ENCODE peak calls at places on chromosomes 7 and 10, in four cellular contexts. One of them, this sample, is unnamed.

GRCh38 chr10:62817120-62817762 is 1.1 kb upstream of the EGR2 start:
- DNase-seq in body of pancreas: peak; percentile 58
- DNase-seq in IMR-90: peak; percentile 28
- DNase-seq in lower leg skin: peak; percentile 90
- DNase-seq in this sample: peak; percentile 46

GRCh38 chr10:30752481-30752881 is 122.9 kb upstream of the LYZL2 start:
- DNase-seq in lower leg skin: no peak
- DNase-seq in IMR-90: no peak
- DNase-seq in body of pancreas: no peak
- DNase-seq in this sample: no peak

GRCh38 chr7:33853361-33854062 is 51.8 kb upstream of the BMPER start:
- DNase-seq in body of pancreas: no peak
- DNase-seq in lower leg skin: no peak
- DNase-seq in IMR-90: peak; percentile 93
- DNase-seq in this sample: no peak

GRCh38 chr10:65335311-65335710 is 1590.5 kb upstream of the LRRTM3 start:
- DNase-seq in body of pancreas: no peak
- DNase-seq in lower leg skin: no peak
- DNase-seq in IMR-90: no peak
- DNase-seq in this sample: no peak

GRCh38 chr10:62803993-62804383 is 532 bp upstream of the ADO start:
- DNase-seq in IMR-90: peak; percentile 33
- DNase-seq in lower leg skin: no peak
- DNase-seq in body of pancreas: no peak
- DNase-seq in this sample: no peak

GRCh38 chr7:155877167-155877566 is 64.9 kb upstream of the SHH start:
- DNase-seq in body of pancreas: no peak
- DNase-seq in lower leg skin: no peak
- DNase-seq in IMR-90: no peak
- DNase-seq in this sample: no peak

GRCh38 chr7:128035712-128036111 is 4.5 kb upstream of the LRRC4 start:
- DNase-seq in IMR-90: no peak
- DNase-seq in body of pancreas: no peak
- DNase-seq in lower leg skin: no peak
- DNase-seq in this sample: no peak

GRCh38 chr7:128404826-128405344 is 4.9 kb downstream of the IMPDH1 start:
- DNase-seq in IMR-90: peak; percentile 5
- DNase-seq in body of pancreas: peak; percentile 40
- DNase-seq in lower leg skin: no peak
- DNase-seq in this sample: no peak

GRCh38 chr7:158740013-158740656 is 35.5 kb upstream of the NCAPG2 start:
- DNase-seq in lower leg skin: peak; percentile 78
- DNase-seq in IMR-90: peak; percentile 91
- DNase-seq in body of pancreas: no peak
- DNase-seq in this sample: peak; percentile 69

GRCh38 chr7:110591341-110591740 is 499.6 kb upstream of the LRRN3 start:
- DNase-seq in IMR-90: peak; percentile 74
- DNase-seq in body of pancreas: no peak
- DNase-seq in lower leg skin: no peak
- DNase-seq in this sample: no peak

GRCh38 chr10:75683158-75683557 is 251.7 kb downstream of the LRMDA start:
- DNase-seq in body of pancreas: peak; percentile 33
- DNase-seq in IMR-90: no peak
- DNase-seq in lower leg skin: no peak
- DNase-seq in this sample: no peak

GRCh38 chr7:100946111-100946510 is 3.2 kb upstream of the MUC3A start:
- DNase-seq in lower leg skin: no peak
- DNase-seq in body of pancreas: no peak
- DNase-seq in IMR-90: no peak
- DNase-seq in this sample: no peak

GRCh38 chr7:38318803-38319416 is 45.5 kb upstream of the TARP start:
- DNase-seq in IMR-90: peak; percentile 81
- DNase-seq in lower leg skin: no peak
- DNase-seq in body of pancreas: peak; percentile 44
- DNase-seq in this sample: no peak

GRCh38 chr7:19932549-19933249 is 159.3 kb upstream of the TMEM196 start:
- DNase-seq in IMR-90: no peak
- DNase-seq in body of pancreas: peak; percentile 66
- DNase-seq in lower leg skin: no peak
- DNase-seq in this sample: no peak

GRCh38 chr10:103445767-103446567 is 6.2 kb downstream of the CALHM2 start:
- DNase-seq in lower leg skin: peak; percentile 93
- DNase-seq in body of pancreas: peak; percentile 46
- DNase-seq in IMR-90: peak; percentile 52
- DNase-seq in this sample: peak; percentile 91

GRCh38 chr7:35251606-35252310 is 2.1 kb downstream of the TBX20 start:
- DNase-seq in lower leg skin: no peak
- DNase-seq in IMR-90: no peak
- DNase-seq in body of pancreas: no peak
- DNase-seq in this sample: no peak

GRCh38 chr7:33067921-33068320 is 5.3 kb upstream of the NT5C3A start:
- DNase-seq in lower leg skin: no peak
- DNase-seq in body of pancreas: no peak
- DNase-seq in IMR-90: no peak
- DNase-seq in this sample: no peak

GRCh38 chr10:30863516-30864210 is 168.0 kb downstream of the ZNF438 start:
- DNase-seq in IMR-90: peak; percentile 34
- DNase-seq in body of pancreas: no peak
- DNase-seq in lower leg skin: no peak
- DNase-seq in this sample: no peak

GRCh38 chr7:149773446-149774236 is at the start of gene ZNF467:
- DNase-seq in lower leg skin: peak; percentile 95
- DNase-seq in IMR-90: no peak
- DNase-seq in body of pancreas: peak; percentile 88
- DNase-seq in this sample: peak; percentile 75

GRCh38 chr7:137715546-137715945 is 131.2 kb downstream of the DGKI start:
- DNase-seq in IMR-90: peak; percentile 36
- DNase-seq in lower leg skin: no peak
- DNase-seq in body of pancreas: no peak
- DNase-seq in this sample: no peak

GRCh38 chr7:88141025-88141424 is 78.8 kb downstream of the SRI start:
- DNase-seq in body of pancreas: peak; percentile 69
- DNase-seq in lower leg skin: no peak
- DNase-seq in IMR-90: no peak
- DNase-seq in this sample: no peak

GRCh38 chr7:66668677-66669076 is 40.0 kb downstream of the KCTD7 start:
- DNase-seq in lower leg skin: no peak
- DNase-seq in IMR-90: no peak
- DNase-seq in body of pancreas: no peak
- DNase-seq in this sample: no peak

GRCh38 chr7:124192885-124193284 is 160.0 kb upstream of the TMEM229A start:
- DNase-seq in body of pancreas: no peak
- DNase-seq in IMR-90: no peak
- DNase-seq in lower leg skin: no peak
- DNase-seq in this sample: no peak

GRCh38 chr7:92833766-92834605 is 2.4 kb downstream of the CDK6 start:
- DNase-seq in lower leg skin: peak; percentile 95
- DNase-seq in IMR-90: peak; percentile 78
- DNase-seq in body of pancreas: peak; percentile 89
- DNase-seq in this sample: peak; percentile 86

GRCh38 chr7:50502001-50502684 is 52.0 kb upstream of the FIGNL1 start:
- DNase-seq in lower leg skin: peak; percentile 91
- DNase-seq in body of pancreas: peak; percentile 52
- DNase-seq in IMR-90: peak; percentile 87
- DNase-seq in this sample: peak; percentile 74

GRCh38 chr10:100841528-100841927 is 71.2 kb upstream of the SLF2 start:
- DNase-seq in lower leg skin: no peak
- DNase-seq in IMR-90: no peak
- DNase-seq in body of pancreas: no peak
- DNase-seq in this sample: no peak

GRCh38 chr10:66180651-66181318 is 745.1 kb upstream of the LRRTM3 start:
- DNase-seq in IMR-90: peak; percentile 52
- DNase-seq in lower leg skin: no peak
- DNase-seq in body of pancreas: peak; percentile 9
- DNase-seq in this sample: no peak

GRCh38 chr7:73812996-73813395 is 17.8 kb upstream of the CLDN4 start:
- DNase-seq in IMR-90: peak; percentile 28
- DNase-seq in lower leg skin: no peak
- DNase-seq in body of pancreas: no peak
- DNase-seq in this sample: no peak

GRCh38 chr10:33116293-33116697 is 158.3 kb upstream of the ITGB1 start:
- DNase-seq in lower leg skin: peak; percentile 43
- DNase-seq in body of pancreas: peak; percentile 45
- DNase-seq in IMR-90: peak; percentile 83
- DNase-seq in this sample: no peak

GRCh38 chr10:28984431-28984830 is 304.4 kb upstream of the LYZL1 start:
- DNase-seq in body of pancreas: peak; percentile 91
- DNase-seq in lower leg skin: peak; percentile 92
- DNase-seq in IMR-90: peak; percentile 85
- DNase-seq in this sample: peak; percentile 94

GRCh38 chr10:73073627-73074026 is 23.0 kb downstream of the P4HA1 start:
- DNase-seq in IMR-90: no peak
- DNase-seq in lower leg skin: no peak
- DNase-seq in body of pancreas: no peak
- DNase-seq in this sample: no peak

GRCh38 chr7:128410092-128410665 is 397 bp upstream of the IMPDH1 start:
- DNase-seq in lower leg skin: peak; percentile 94
- DNase-seq in IMR-90: peak; percentile 81
- DNase-seq in body of pancreas: peak; percentile 55
- DNase-seq in this sample: peak; percentile 57

GRCh38 chr7:154929006-154929726 is 73.8 kb downstream of the PAXIP1 start:
- DNase-seq in body of pancreas: peak; percentile 38
- DNase-seq in lower leg skin: no peak
- DNase-seq in IMR-90: no peak
- DNase-seq in this sample: no peak

GRCh38 chr10:73439605-73440298 is 6.4 kb upstream of the MSS51 start:
- DNase-seq in body of pancreas: no peak
- DNase-seq in IMR-90: peak; percentile 81
- DNase-seq in lower leg skin: no peak
- DNase-seq in this sample: no peak

GRCh38 chr7:100156331-100157068 is 2.0 kb downstream of the TRAPPC14 start:
- DNase-seq in lower leg skin: no peak
- DNase-seq in body of pancreas: no peak
- DNase-seq in IMR-90: no peak
- DNase-seq in this sample: no peak

GRCh38 chr7:141073173-141073640 is 657 bp upstream of the TMEM178B start:
- DNase-seq in IMR-90: peak; percentile 44
- DNase-seq in body of pancreas: peak; percentile 49
- DNase-seq in lower leg skin: no peak
- DNase-seq in this sample: peak; percentile 25

GRCh38 chr7:147245274-147245673 is 1128.7 kb downstream of the CNTNAP2 start:
- DNase-seq in body of pancreas: peak; percentile 59
- DNase-seq in IMR-90: peak; percentile 24
- DNase-seq in lower leg skin: no peak
- DNase-seq in this sample: peak; percentile 18

GRCh38 chr10:79315602-79315920 is 31.7 kb upstream of the PPIF start:
- DNase-seq in IMR-90: no peak
- DNase-seq in lower leg skin: no peak
- DNase-seq in body of pancreas: no peak
- DNase-seq in this sample: no peak

GRCh38 chr10:79314761-79315601 is 32.3 kb upstream of the PPIF start:
- DNase-seq in body of pancreas: no peak
- DNase-seq in IMR-90: no peak
- DNase-seq in lower leg skin: no peak
- DNase-seq in this sample: no peak

GRCh38 chr10:79312601-79313187 is 34.6 kb upstream of the PPIF start:
- DNase-seq in lower leg skin: no peak
- DNase-seq in body of pancreas: no peak
- DNase-seq in IMR-90: no peak
- DNase-seq in this sample: no peak

GRCh38 chr10:79313320-79313719 is 33.9 kb upstream of the PPIF start:
- DNase-seq in body of pancreas: no peak
- DNase-seq in IMR-90: no peak
- DNase-seq in lower leg skin: no peak
- DNase-seq in this sample: no peak

GRCh38 chr10:79313911-79314439 is 33.3 kb upstream of the PPIF start:
- DNase-seq in IMR-90: no peak
- DNase-seq in body of pancreas: no peak
- DNase-seq in lower leg skin: no peak
- DNase-seq in this sample: no peak
- TF ChIP-seq POLR2A in IMR-90: no peak
- TF ChIP-seq POLR2A in body of pancreas: no peak
- TF ChIP-seq POLR2A in lower leg skin: no peak
- TF ChIP-seq POLR2A in this sample: no peak

GRCh38 chr7:44324204-44325126 is 929 bp downstream of the CAMK2B start:
- DNase-seq in lower leg skin: no peak
- DNase-seq in body of pancreas: no peak
- DNase-seq in IMR-90: no peak
- DNase-seq in this sample: no peak
- TF ChIP-seq POLR2A in lower leg skin: no peak
- TF ChIP-seq POLR2A in body of pancreas: no peak
- TF ChIP-seq POLR2A in IMR-90: no peak
- TF ChIP-seq POLR2A in this sample: no peak

DNA sequence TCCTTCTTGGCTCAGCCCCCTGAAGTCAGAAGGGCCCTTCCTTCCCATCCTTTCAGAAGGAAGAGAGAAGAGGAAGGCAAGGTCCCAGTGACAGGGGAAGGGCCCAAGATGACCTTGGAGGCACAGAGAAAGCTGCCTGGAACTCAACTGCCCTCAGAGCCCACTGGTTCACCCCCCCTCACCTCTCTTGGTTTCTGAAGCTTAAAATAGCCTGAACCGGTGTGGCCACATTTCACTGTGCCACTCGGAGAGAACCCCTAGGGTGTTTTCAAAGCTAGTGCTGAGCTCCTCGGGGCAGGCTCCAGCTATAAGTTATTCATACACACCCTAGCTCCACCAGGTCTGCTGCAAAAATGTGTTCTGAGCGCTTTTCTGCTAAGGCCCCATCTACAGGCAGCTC is 60.9 kb upstream of the ADRB1 start:
- DNase-seq in body of pancreas: peak; percentile 68
- DNase-seq in IMR-90: no peak
- DNase-seq in lower leg skin: no peak
- DNase-seq in this sample: no peak
- TF ChIP-seq POLR2A in body of pancreas: no peak
- TF ChIP-seq POLR2A in IMR-90: no peak
- TF ChIP-seq POLR2A in lower leg skin: no peak
- TF ChIP-seq POLR2A in this sample: no peak

GRCh38 chr10:97689637-97690036 is 2.6 kb upstream of the AVPI1 start:
- DNase-seq in IMR-90: peak; percentile 99
- DNase-seq in lower leg skin: peak; percentile 90
- DNase-seq in body of pancreas: no peak
- DNase-seq in this sample: peak; percentile 54

GRCh38 chr10:97686301-97686961 is 610 bp downstream of the AVPI1 start:
- DNase-seq in IMR-90: no peak
- DNase-seq in lower leg skin: peak; percentile 84
- DNase-seq in body of pancreas: no peak
- DNase-seq in this sample: no peak

GRCh38 chr10:97687785-97688781 is 1.0 kb upstream of the AVPI1 start:
- DNase-seq in IMR-90: peak; percentile 93
- DNase-seq in lower leg skin: no peak
- DNase-seq in body of pancreas: no peak
- DNase-seq in this sample: peak; percentile 82

GRCh38 chr10:97686962-97687784 is at the start of gene AVPI1:
- DNase-seq in lower leg skin: peak; percentile 100
- DNase-seq in IMR-90: peak; percentile 96
- DNase-seq in body of pancreas: peak; percentile 98
- DNase-seq in this sample: peak; percentile 98

DNA sequence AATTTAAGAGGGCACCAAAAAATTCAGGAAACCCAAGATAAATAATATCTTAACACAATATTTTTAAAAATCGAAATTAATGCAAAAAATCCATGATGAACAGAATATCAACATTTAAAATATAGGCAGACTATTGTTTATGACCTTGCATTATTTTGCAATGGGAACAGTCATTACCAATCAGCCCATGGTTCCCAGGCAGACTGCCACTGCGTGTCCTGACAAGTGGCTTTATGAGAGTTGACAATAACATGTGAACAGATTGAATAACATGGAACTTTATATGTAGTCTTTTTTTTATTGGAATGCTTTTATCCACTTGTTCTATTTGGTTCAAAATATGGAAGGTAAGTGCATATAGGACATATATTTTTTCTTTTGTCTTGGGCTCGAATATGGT is 3.1 kb upstream of the AVPI1 start:
- DNase-seq in lower leg skin: no peak
- DNase-seq in body of pancreas: no peak
- DNase-seq in IMR-90: no peak
- DNase-seq in this sample: no peak
- TF ChIP-seq POLR2A in lower leg skin: no peak
- TF ChIP-seq POLR2A in body of pancreas: no peak
- TF ChIP-seq POLR2A in IMR-90: no peak
- TF ChIP-seq POLR2A in this sample: no peak

This sample was measured in adrenal gland.